ENCODE peak calls at places on chromosomes 6 and 20, in ten cellular contexts. P is Right ventricle myocardium superior; B is stimulated activated CD4-positive, alpha-beta T cell treated with anti-CD3 and anti-CD28 coated beads, Interleukin-12 subunit alpha, Interleukin-12 subunit beta, amount 100 ng/mL, for 48 hours; X is right cardiac atrium; D is A549; U is naive thymus-derived CD4-positive, alpha-beta T cell; E is nephron progenitor cell; F is NCI-H748 treated with DMSO at 0.1 percent for 48 hours; G is ureter; Y is Calu3. M is an unnamed sample.

GRCh38 chr6:144588674-144589325 is 303.7 kb downstream of the UTRN start:
- DNase-seq in P (no peak), B (no peak), X (no peak), D (no peak), U (no peak), E (no peak), F (no peak), G (no peak), Y (no peak), M (no peak)

GRCh38 chr6:132764370-132764769 is 6.7 kb upstream of the VNN2 start:
- DNase-seq in P (no peak), B (no peak), X (peak; percentile 60), D (peak; percentile 37), U (no peak), E (peak; percentile 18), F (no peak), G (no peak), Y (peak; percentile 68), M (no peak)

GRCh38 chr6:43924222-43924702 is 154.3 kb downstream of the VEGFA start:
- DNase-seq in P (no peak), B (peak; percentile 34), X (peak; percentile 72), D (no peak), U (no peak), E (no peak), F (no peak), G (no peak), Y (no peak), M (no peak)

GRCh38 chr6:15282334-15282733 is 36.5 kb downstream of the JARID2 start:
- DNase-seq in P (no peak), B (no peak), X (no peak), D (no peak), U (no peak), E (no peak), F (no peak), G (no peak), Y (no peak), M (no peak)

GRCh38 chr6:27608916-27609883 is 136.3 kb upstream of the ZNF184 start:
- DNase-seq in P (no peak), B (no peak), X (no peak), D (peak; percentile 78), U (no peak), E (peak; percentile 33), F (peak; percentile 42), G (no peak), Y (peak; percentile 78), M (no peak)

GRCh38 chr20:54207743-54208491 is at the start of gene PFDN4:
- DNase-seq in P (peak; percentile 90), B (peak; percentile 71), X (peak; percentile 94), D (peak; percentile 89), U (peak; percentile 74), E (peak; percentile 88), F (peak; percentile 31), G (peak; percentile 81), Y (peak; percentile 97), M (peak; percentile 98)

GRCh38 chr6:15063253-15063853 is 182.5 kb upstream of the JARID2 start:
- DNase-seq in P (peak; percentile 74), B (no peak), X (peak; percentile 75), D (no peak), U (no peak), E (no peak), F (no peak), G (no peak), Y (no peak), M (no peak)

GRCh38 chr6:131950767-131951575 is at the start of gene CCN2:
- DNase-seq in P (peak; percentile 83), B (no peak), X (peak; percentile 94), D (peak; percentile 94), U (no peak), E (peak; percentile 91), F (no peak), G (peak; percentile 86), Y (peak; percentile 96), M (peak; percentile 96)

GRCh38 chr6:112571886-112572285 is 224.8 kb downstream of the RFPL4B start:
- DNase-seq in P (no peak), B (no peak), X (no peak), D (no peak), U (no peak), E (no peak), F (no peak), G (no peak), Y (no peak), M (no peak)

GRCh38 chr6:70131528-70131927 is 171.4 kb downstream of the COL9A1 start:
- DNase-seq in P (no peak), B (no peak), X (no peak), D (no peak), U (no peak), E (no peak), F (no peak), G (no peak), Y (no peak), M (no peak)

GRCh38 chr6:56729719-56730118 is 87.0 kb upstream of the DST start:
- DNase-seq in P (no peak), B (no peak), X (no peak), D (no peak), U (no peak), E (no peak), F (no peak), G (no peak), Y (no peak), M (no peak)

GRCh38 chr6:123316733-123317323 is 319.9 kb downstream of the TRDN start:
- DNase-seq in P (no peak), B (no peak), X (no peak), D (peak; percentile 8), U (no peak), E (no peak), F (peak; percentile 37), G (no peak), Y (no peak), M (no peak)

GRCh38 chr6:133953634-133954415 is 801 bp downstream of the TBPL1 start:
- DNase-seq in P (no peak), B (no peak), X (no peak), D (no peak), U (no peak), E (no peak), F (no peak), G (no peak), Y (no peak), M (peak; percentile 20)

GRCh38 chr20:48708116-48708515 is 119.7 kb downstream of the PREX1 start:
- DNase-seq in P (no peak), B (no peak), X (no peak), D (no peak), U (no peak), E (no peak), F (no peak), G (no peak), Y (no peak), M (no peak)

GRCh38 chr6:42928748-42929087 is 562 bp upstream of the CNPY3 start:
- DNase-seq in P (no peak), B (no peak), X (no peak), D (no peak), U (no peak), E (no peak), F (no peak), G (no peak), Y (no peak), M (no peak)

GRCh38 chr20:59564171-59564570 is 40.2 kb upstream of the PHACTR3 start:
- DNase-seq in P (no peak), B (no peak), X (no peak), D (no peak), U (no peak), E (no peak), F (no peak), G (peak; percentile 22), Y (no peak), M (no peak)